ENCODE peak calls at places on chromosomes 16 and 17, in eight cellular contexts. One of them, this sample, is unnamed.

GRCh38 chr16:49560018-49560830 is 186.6 kb downstream of the C16orf78 start:
- DNase-seq in non-pigmented ciliary epithelial cell: no peak
- DNase-seq in OCI-M1: no peak
- DNase-seq in ascending aorta: no peak
- DNase-seq in left colon: no peak
- DNase-seq in GM18507: no peak
- DNase-seq in effector memory CD8-positive, alpha-beta T cell: no peak
- DNase-seq in transverse colon: no peak
- DNase-seq in this sample: no peak

GRCh38 chr17:78039581-78039980 is 81.1 kb downstream of the TNRC6C start:
- DNase-seq in non-pigmented ciliary epithelial cell: no peak
- DNase-seq in OCI-M1: no peak
- DNase-seq in ascending aorta: no peak
- DNase-seq in left colon: no peak
- DNase-seq in GM18507: no peak
- DNase-seq in effector memory CD8-positive, alpha-beta T cell: no peak
- DNase-seq in transverse colon: no peak
- DNase-seq in this sample: no peak

GRCh38 chr17:72536788-72537187 is 416.0 kb downstream of the SOX9 start:
- DNase-seq in non-pigmented ciliary epithelial cell: no peak
- DNase-seq in OCI-M1: no peak
- DNase-seq in ascending aorta: no peak
- DNase-seq in left colon: no peak
- DNase-seq in GM18507: no peak
- DNase-seq in effector memory CD8-positive, alpha-beta T cell: no peak
- DNase-seq in transverse colon: no peak
- DNase-seq in this sample: no peak

GRCh38 chr17:9115446-9116265 is 94.3 kb downstream of the NTN1 start:
- DNase-seq in non-pigmented ciliary epithelial cell: peak
- DNase-seq in OCI-M1: peak
- DNase-seq in ascending aorta: peak
- DNase-seq in left colon: peak
- DNase-seq in GM18507: no peak
- DNase-seq in effector memory CD8-positive, alpha-beta T cell: no peak
- DNase-seq in transverse colon: peak
- DNase-seq in this sample: no peak

GRCh38 chr16:89350701-89351380 is 133.3 kb downstream of the ZNF778 start:
- DNase-seq in non-pigmented ciliary epithelial cell: no peak
- DNase-seq in OCI-M1: no peak
- DNase-seq in ascending aorta: no peak
- DNase-seq in left colon: no peak
- DNase-seq in GM18507: no peak
- DNase-seq in effector memory CD8-positive, alpha-beta T cell: no peak
- DNase-seq in transverse colon: no peak
- DNase-seq in this sample: no peak

GRCh38 chr17:10844667-10845387 is 6.9 kb upstream of the PIRT start:
- DNase-seq in non-pigmented ciliary epithelial cell: peak
- DNase-seq in OCI-M1: peak
- DNase-seq in ascending aorta: peak
- DNase-seq in left colon: peak
- DNase-seq in GM18507: peak
- DNase-seq in effector memory CD8-positive, alpha-beta T cell: peak
- DNase-seq in transverse colon: peak
- DNase-seq in this sample: peak

GRCh38 chr17:15910791-15911190 is 34.1 kb upstream of the ADORA2B start:
- DNase-seq in non-pigmented ciliary epithelial cell: no peak
- DNase-seq in OCI-M1: no peak
- DNase-seq in ascending aorta: no peak
- DNase-seq in left colon: no peak
- DNase-seq in GM18507: no peak
- DNase-seq in effector memory CD8-positive, alpha-beta T cell: no peak
- DNase-seq in transverse colon: no peak
- DNase-seq in this sample: no peak

GRCh38 chr16:78443780-78444422 is 344.4 kb downstream of the WWOX start:
- DNase-seq in non-pigmented ciliary epithelial cell: no peak
- DNase-seq in OCI-M1: peak
- DNase-seq in ascending aorta: no peak
- DNase-seq in left colon: no peak
- DNase-seq in GM18507: no peak
- DNase-seq in effector memory CD8-positive, alpha-beta T cell: no peak
- DNase-seq in transverse colon: no peak
- DNase-seq in this sample: no peak

GRCh38 chr16:56547120-56547948 is 17.5 kb upstream of the MT4 start:
- DNase-seq in non-pigmented ciliary epithelial cell: peak
- DNase-seq in OCI-M1: peak
- DNase-seq in ascending aorta: no peak
- DNase-seq in left colon: no peak
- DNase-seq in GM18507: no peak
- DNase-seq in effector memory CD8-positive, alpha-beta T cell: no peak
- DNase-seq in transverse colon: no peak
- DNase-seq in this sample: no peak

GRCh38 chr16:31427441-31428276 is 501 bp downstream of the COX6A2 start:
- DNase-seq in non-pigmented ciliary epithelial cell: no peak
- DNase-seq in OCI-M1: no peak
- DNase-seq in ascending aorta: peak
- DNase-seq in left colon: peak
- DNase-seq in GM18507: no peak
- DNase-seq in effector memory CD8-positive, alpha-beta T cell: peak
- DNase-seq in transverse colon: peak
- DNase-seq in this sample: peak

GRCh38 chr16:17275076-17275732 is 195.6 kb downstream of the XYLT1 start:
- DNase-seq in non-pigmented ciliary epithelial cell: no peak
- DNase-seq in OCI-M1: no peak
- DNase-seq in ascending aorta: no peak
- DNase-seq in left colon: peak
- DNase-seq in GM18507: no peak
- DNase-seq in effector memory CD8-positive, alpha-beta T cell: no peak
- DNase-seq in transverse colon: peak
- DNase-seq in this sample: no peak

GRCh38 chr16:17331071-17331521 is 139.7 kb downstream of the XYLT1 start:
- DNase-seq in non-pigmented ciliary epithelial cell: no peak
- DNase-seq in OCI-M1: no peak
- DNase-seq in ascending aorta: peak
- DNase-seq in left colon: no peak
- DNase-seq in GM18507: no peak
- DNase-seq in effector memory CD8-positive, alpha-beta T cell: no peak
- DNase-seq in transverse colon: no peak
- DNase-seq in this sample: no peak

GRCh38 chr17:57706761-57707160 is 38.3 kb downstream of the CCDC182 start:
- DNase-seq in non-pigmented ciliary epithelial cell: no peak
- DNase-seq in OCI-M1: no peak
- DNase-seq in ascending aorta: peak
- DNase-seq in left colon: no peak
- DNase-seq in GM18507: no peak
- DNase-seq in effector memory CD8-positive, alpha-beta T cell: no peak
- DNase-seq in transverse colon: no peak
- DNase-seq in this sample: no peak

GRCh38 chr16:17160285-17160854 is 310.4 kb downstream of the XYLT1 start:
- DNase-seq in non-pigmented ciliary epithelial cell: no peak
- DNase-seq in OCI-M1: no peak
- DNase-seq in ascending aorta: no peak
- DNase-seq in left colon: no peak
- DNase-seq in GM18507: no peak
- DNase-seq in effector memory CD8-positive, alpha-beta T cell: no peak
- DNase-seq in transverse colon: no peak
- DNase-seq in this sample: no peak

GRCh38 chr17:65008877-65009276 is 47.7 kb downstream of the GNA13 start:
- DNase-seq in non-pigmented ciliary epithelial cell: no peak
- DNase-seq in OCI-M1: no peak
- DNase-seq in ascending aorta: no peak
- DNase-seq in left colon: no peak
- DNase-seq in GM18507: no peak
- DNase-seq in effector memory CD8-positive, alpha-beta T cell: no peak
- DNase-seq in transverse colon: no peak
- DNase-seq in this sample: no peak

GRCh38 chr17:17325228-17325627 is 22.1 kb downstream of the NT5M start:
- DNase-seq in non-pigmented ciliary epithelial cell: no peak
- DNase-seq in OCI-M1: no peak
- DNase-seq in ascending aorta: peak
- DNase-seq in left colon: no peak
- DNase-seq in GM18507: no peak
- DNase-seq in effector memory CD8-positive, alpha-beta T cell: no peak
- DNase-seq in transverse colon: no peak
- DNase-seq in this sample: no peak

GRCh38 chr16:23434380-23434779 is 18.6 kb downstream of the COG7 start:
- DNase-seq in non-pigmented ciliary epithelial cell: no peak
- DNase-seq in OCI-M1: peak
- DNase-seq in ascending aorta: no peak
- DNase-seq in left colon: no peak
- DNase-seq in GM18507: peak
- DNase-seq in effector memory CD8-positive, alpha-beta T cell: peak
- DNase-seq in transverse colon: no peak
- DNase-seq in this sample: peak

GRCh38 chr17:68908045-68908444 is 47.1 kb downstream of the ABCA8 start:
- DNase-seq in non-pigmented ciliary epithelial cell: no peak
- DNase-seq in OCI-M1: no peak
- DNase-seq in ascending aorta: no peak
- DNase-seq in left colon: no peak
- DNase-seq in GM18507: no peak
- DNase-seq in effector memory CD8-positive, alpha-beta T cell: no peak
- DNase-seq in transverse colon: no peak
- DNase-seq in this sample: no peak

GRCh38 chr17:20206591-20206990 is 197.4 kb downstream of the SPECC1 start:
- DNase-seq in non-pigmented ciliary epithelial cell: no peak
- DNase-seq in OCI-M1: peak
- DNase-seq in ascending aorta: no peak
- DNase-seq in left colon: no peak
- DNase-seq in GM18507: no peak
- DNase-seq in effector memory CD8-positive, alpha-beta T cell: no peak
- DNase-seq in transverse colon: no peak
- DNase-seq in this sample: no peak

GRCh38 chr16:49855822-49856740 is at the start of gene ZNF423:
- DNase-seq in non-pigmented ciliary epithelial cell: no peak
- DNase-seq in OCI-M1: no peak
- DNase-seq in ascending aorta: no peak
- DNase-seq in left colon: peak
- DNase-seq in GM18507: no peak
- DNase-seq in effector memory CD8-positive, alpha-beta T cell: no peak
- DNase-seq in transverse colon: peak
- DNase-seq in this sample: no peak

GRCh38 chr16:26530584-26531289 is 536.0 kb upstream of the C16orf82 start:
- DNase-seq in non-pigmented ciliary epithelial cell: no peak
- DNase-seq in OCI-M1: no peak
- DNase-seq in ascending aorta: no peak
- DNase-seq in left colon: no peak
- DNase-seq in GM18507: no peak
- DNase-seq in effector memory CD8-positive, alpha-beta T cell: no peak
- DNase-seq in transverse colon: no peak
- DNase-seq in this sample: no peak

GRCh38 chr17:76063880-76064546 is 8.3 kb downstream of the SRP68 start:
- DNase-seq in non-pigmented ciliary epithelial cell: no peak
- DNase-seq in OCI-M1: no peak
- DNase-seq in ascending aorta: no peak
- DNase-seq in left colon: no peak
- DNase-seq in GM18507: no peak
- DNase-seq in effector memory CD8-positive, alpha-beta T cell: no peak
- DNase-seq in transverse colon: no peak
- DNase-seq in this sample: no peak

GRCh38 chr16:30358577-30358936 is 3.4 kb upstream of the CD2BP2 start:
- DNase-seq in non-pigmented ciliary epithelial cell: no peak
- DNase-seq in OCI-M1: no peak
- DNase-seq in ascending aorta: no peak
- DNase-seq in left colon: no peak
- DNase-seq in GM18507: no peak
- DNase-seq in effector memory CD8-positive, alpha-beta T cell: no peak
- DNase-seq in transverse colon: no peak
- DNase-seq in this sample: no peak

GRCh38 chr17:55577011-55577586 is 65.8 kb upstream of the SMIM36 start:
- DNase-seq in non-pigmented ciliary epithelial cell: no peak
- DNase-seq in OCI-M1: peak
- DNase-seq in ascending aorta: peak
- DNase-seq in left colon: peak
- DNase-seq in GM18507: no peak
- DNase-seq in effector memory CD8-positive, alpha-beta T cell: no peak
- DNase-seq in transverse colon: peak
- DNase-seq in this sample: peak

GRCh38 chr17:61659437-61659836 is 68.4 kb upstream of the NACA2 start:
- DNase-seq in non-pigmented ciliary epithelial cell: no peak
- DNase-seq in OCI-M1: no peak
- DNase-seq in ascending aorta: no peak
- DNase-seq in left colon: no peak
- DNase-seq in GM18507: no peak
- DNase-seq in effector memory CD8-positive, alpha-beta T cell: no peak
- DNase-seq in transverse colon: no peak
- DNase-seq in this sample: no peak

GRCh38 chr17:56777859-56778258 is 55.9 kb downstream of the C17orf67 start:
- DNase-seq in non-pigmented ciliary epithelial cell: no peak
- DNase-seq in OCI-M1: no peak
- DNase-seq in ascending aorta: no peak
- DNase-seq in left colon: no peak
- DNase-seq in GM18507: no peak
- DNase-seq in effector memory CD8-positive, alpha-beta T cell: no peak
- DNase-seq in transverse colon: no peak
- DNase-seq in this sample: no peak

GRCh38 chr16:75452464-75453190 is 11.9 kb downstream of the TMEM170A start:
- DNase-seq in non-pigmented ciliary epithelial cell: no peak
- DNase-seq in OCI-M1: peak
- DNase-seq in ascending aorta: no peak
- DNase-seq in left colon: no peak
- DNase-seq in GM18507: no peak
- DNase-seq in effector memory CD8-positive, alpha-beta T cell: no peak
- DNase-seq in transverse colon: no peak
- DNase-seq in this sample: no peak

GRCh38 chr17:58658804-58659713 is 32.8 kb downstream of the TEX14 start:
- DNase-seq in non-pigmented ciliary epithelial cell: peak
- DNase-seq in OCI-M1: peak
- DNase-seq in ascending aorta: peak
- DNase-seq in left colon: peak
- DNase-seq in GM18507: peak
- DNase-seq in effector memory CD8-positive, alpha-beta T cell: peak
- DNase-seq in transverse colon: peak
- DNase-seq in this sample: peak

GRCh38 chr17:40106089-40106759 is 5.8 kb upstream of the NR1D1 start:
- DNase-seq in non-pigmented ciliary epithelial cell: no peak
- DNase-seq in OCI-M1: no peak
- DNase-seq in ascending aorta: no peak
- DNase-seq in left colon: no peak
- DNase-seq in GM18507: no peak
- DNase-seq in effector memory CD8-positive, alpha-beta T cell: no peak
- DNase-seq in transverse colon: no peak
- DNase-seq in this sample: no peak

GRCh38 chr17:38585056-38585804 is 20.5 kb downstream of the SRCIN1 start:
- DNase-seq in non-pigmented ciliary epithelial cell: no peak
- DNase-seq in OCI-M1: no peak
- DNase-seq in ascending aorta: no peak
- DNase-seq in left colon: peak
- DNase-seq in GM18507: no peak
- DNase-seq in effector memory CD8-positive, alpha-beta T cell: no peak
- DNase-seq in transverse colon: peak
- DNase-seq in this sample: no peak

GRCh38 chr17:7862692-7863437 is 5.1 kb downstream of the CYB5D1 start:
- DNase-seq in non-pigmented ciliary epithelial cell: no peak
- DNase-seq in OCI-M1: peak
- DNase-seq in ascending aorta: no peak
- DNase-seq in left colon: peak
- DNase-seq in GM18507: no peak
- DNase-seq in effector memory CD8-positive, alpha-beta T cell: no peak
- DNase-seq in transverse colon: peak
- DNase-seq in this sample: peak